ENCODE peak calls at places on chromosomes 2 and 18, in four cellular contexts. V is stimulated activated naive CD8-positive, alpha-beta T cell treated with anti-CD3 and anti-CD28 coated beads, Interleukin-15, Interleukin-2, amounts not matched to agents 100 U/mL and 50 U/mL, for 24 hours; U is A172; K is PC-3. J is an unnamed sample.

GRCh38 chr2:37085731-37086147 is 1.4 kb downstream of the GPATCH11 start:
- DNase-seq in V (no peak), U (peak), K (peak), J (no peak)

GRCh38 chr18:9596257-9596656 is 18.1 kb downstream of the PPP4R1 start:
- DNase-seq in V (no peak), U (no peak), K (no peak), J (no peak)

GRCh38 chr2:226158229-226158628 is 641.4 kb downstream of the IRS1 start:
- DNase-seq in V (no peak), U (no peak), K (no peak), J (no peak)

GRCh38 chr2:134718095-134718955 is 475 bp downstream of the TMEM163 start:
- DNase-seq in V (peak), U (no peak), K (no peak), J (peak)

GRCh38 chr2:214226061-214226460 is 184.8 kb upstream of the VWC2L start:
- DNase-seq in V (no peak), U (no peak), K (peak), J (no peak)

GRCh38 chr2:128425216-128425615 is 106.5 kb upstream of the HS6ST1 start:
- DNase-seq in V (no peak), U (no peak), K (no peak), J (no peak)

GRCh38 chr2:218284106-218284811 is 8.0 kb downstream of the TMBIM1 start:
- DNase-seq in V (peak), U (peak), K (peak), J (peak)

GRCh38 chr2:21289994-21290393 is 166.2 kb downstream of the TDRD15 start:
- DNase-seq in V (no peak), U (no peak), K (no peak), J (no peak)

GRCh38 chr2:150778828-150779227 is 291.4 kb upstream of the RND3 start:
- DNase-seq in V (no peak), U (no peak), K (no peak), J (no peak)

GRCh38 chr2:236712304-236712703 is 142.7 kb downstream of the ACKR3 start:
- DNase-seq in V (no peak), U (peak), K (peak), J (no peak)

GRCh38 chr18:50061876-50062517 is 132.9 kb downstream of the MYO5B start:
- DNase-seq in V (no peak), U (no peak), K (no peak), J (no peak)

GRCh38 chr2:163785162-163785561 is 49.4 kb upstream of the FIGN start:
- DNase-seq in V (no peak), U (no peak), K (no peak), J (no peak)

GRCh38 chr2:226079677-226080076 is 680.2 kb downstream of the NYAP2 start:
- DNase-seq in V (no peak), U (peak), K (peak), J (no peak)

GRCh38 chr2:7007846-7008741 is 90.9 kb downstream of the RNF144A start:
- DNase-seq in V (no peak), U (peak), K (peak), J (no peak)

GRCh38 chr18:32135595-32135994 is 43.9 kb downstream of the RNF138 start:
- DNase-seq in V (no peak), U (no peak), K (no peak), J (no peak)

GRCh38 chr2:24920813-24921441 is 890 bp upstream of the ADCY3 start:
- DNase-seq in V (peak), U (peak), K (peak), J (peak)

GRCh38 chr2:96099861-96100798 is 16.2 kb downstream of the ADRA2B start:
- DNase-seq in V (peak), U (no peak), K (no peak), J (peak)

GRCh38 chr2:74281576-74281975 is 61.6 kb downstream of the SLC4A5 start:
- DNase-seq in V (no peak), U (no peak), K (no peak), J (no peak)

GRCh38 chr2:104378853-104379374 is 475.0 kb upstream of the POU3F3 start:
- DNase-seq in V (peak), U (no peak), K (no peak), J (peak)

GRCh38 chr18:46324556-46324955 is 220.4 kb downstream of the HAUS1 start:
- DNase-seq in V (no peak), U (peak), K (peak), J (no peak)

GRCh38 chr2:123456416-123456815 is 568.7 kb upstream of the CNTNAP5 start:
- DNase-seq in V (no peak), U (no peak), K (no peak), J (no peak)

GRCh38 chr2:54615832-54616534 is 107.5 kb upstream of the EML6 start:
- DNase-seq in V (no peak), U (no peak), K (no peak), J (no peak)

GRCh38 chr2:34836361-34836760 is 1237.3 kb upstream of the FAM98A start:
- DNase-seq in V (no peak), U (no peak), K (no peak), J (no peak)

GRCh38 chr18:59874166-59874565 is 25.6 kb upstream of the PMAIP1 start:
- DNase-seq in V (no peak), U (peak), K (peak), J (no peak)

GRCh38 chr2:72013726-72014125 is 133.9 kb downstream of the CYP26B1 start:
- DNase-seq in V (no peak), U (no peak), K (no peak), J (no peak)

J was measured in activated T-cell treated with anti-CD3 and anti-CD28 coated beads, Interleukin-2, amount 50 U/mL, for 24 hours.